ENCODE peak calls at places on chromosomes 5 and 9, in ten cellular contexts. One of them, this sample, is unnamed.

GRCh38 chr9:95515272-95516113 is 1.3 kb downstream of the PTCH1 start:
- DNase-seq in cardiac fibroblast: no peak
- DNase-seq in fibroblast of the aortic adventitia: no peak
- DNase-seq in bronchial epithelial cell: no peak
- DNase-seq in kidney epithelial cell: no peak
- DNase-seq in PC-3: no peak
- DNase-seq in mesendoderm: peak; percentile 55
- DNase-seq in fibroblast of lung: no peak
- DNase-seq in astrocyte of the spinal cord: no peak
- DNase-seq in tibial nerve: no peak
- DNase-seq in this sample: no peak

GRCh38 chr9:135608294-135608998 is 30.9 kb downstream of the GLT6D1 start:
- DNase-seq in mesendoderm: no peak
- DNase-seq in fibroblast of lung: no peak
- DNase-seq in tibial nerve: no peak
- DNase-seq in cardiac fibroblast: no peak
- DNase-seq in kidney epithelial cell: no peak
- DNase-seq in fibroblast of the aortic adventitia: no peak
- DNase-seq in bronchial epithelial cell: no peak
- DNase-seq in PC-3: no peak
- DNase-seq in astrocyte of the spinal cord: no peak
- DNase-seq in this sample: no peak

GRCh38 chr5:177041936-177042335 is 19.4 kb downstream of the ZNF346 start:
- DNase-seq in fibroblast of lung: no peak
- DNase-seq in PC-3: no peak
- DNase-seq in astrocyte of the spinal cord: no peak
- DNase-seq in bronchial epithelial cell: no peak
- DNase-seq in fibroblast of the aortic adventitia: no peak
- DNase-seq in tibial nerve: no peak
- DNase-seq in cardiac fibroblast: no peak
- DNase-seq in kidney epithelial cell: no peak
- DNase-seq in mesendoderm: no peak
- DNase-seq in this sample: no peak

GRCh38 chr9:5440426-5440825 is 2.7 kb upstream of the PLGRKT start:
- DNase-seq in cardiac fibroblast: no peak
- DNase-seq in bronchial epithelial cell: no peak
- DNase-seq in tibial nerve: no peak
- DNase-seq in fibroblast of the aortic adventitia: no peak
- DNase-seq in mesendoderm: peak; percentile 55
- DNase-seq in fibroblast of lung: no peak
- DNase-seq in astrocyte of the spinal cord: no peak
- DNase-seq in kidney epithelial cell: no peak
- DNase-seq in PC-3: no peak
- DNase-seq in this sample: no peak

GRCh38 chr9:28270156-28270555 is 696.9 kb upstream of the C9orf72 start:
- DNase-seq in astrocyte of the spinal cord: no peak
- DNase-seq in tibial nerve: no peak
- DNase-seq in bronchial epithelial cell: peak; percentile 37
- DNase-seq in PC-3: peak; percentile 9
- DNase-seq in fibroblast of lung: no peak
- DNase-seq in cardiac fibroblast: no peak
- DNase-seq in fibroblast of the aortic adventitia: no peak
- DNase-seq in kidney epithelial cell: no peak
- DNase-seq in mesendoderm: peak; percentile 73
- DNase-seq in this sample: no peak

GRCh38 chr5:106454651-106455415 is 1215.9 kb downstream of the EFNA5 start:
- DNase-seq in mesendoderm: peak; percentile 81
- DNase-seq in tibial nerve: no peak
- DNase-seq in fibroblast of lung: peak; percentile 52
- DNase-seq in bronchial epithelial cell: peak; percentile 98
- DNase-seq in PC-3: peak; percentile 89
- DNase-seq in fibroblast of the aortic adventitia: peak; percentile 27
- DNase-seq in astrocyte of the spinal cord: peak; percentile 54
- DNase-seq in kidney epithelial cell: peak; percentile 42
- DNase-seq in cardiac fibroblast: peak; percentile 42
- DNase-seq in this sample: peak; percentile 66

GRCh38 chr5:106843812-106844416 is 826.8 kb downstream of the EFNA5 start:
- DNase-seq in bronchial epithelial cell: peak; percentile 48
- DNase-seq in tibial nerve: no peak
- DNase-seq in mesendoderm: peak; percentile 65
- DNase-seq in fibroblast of the aortic adventitia: no peak
- DNase-seq in astrocyte of the spinal cord: peak; percentile 21
- DNase-seq in kidney epithelial cell: no peak
- DNase-seq in PC-3: peak; percentile 71
- DNase-seq in cardiac fibroblast: peak; percentile 11
- DNase-seq in fibroblast of lung: peak; percentile 30
- DNase-seq in this sample: peak; percentile 33

GRCh38 chr9:121781143-121781542 is 129.7 kb downstream of the DAB2IP start:
- DNase-seq in fibroblast of lung: no peak
- DNase-seq in PC-3: no peak
- DNase-seq in mesendoderm: no peak
- DNase-seq in cardiac fibroblast: no peak
- DNase-seq in astrocyte of the spinal cord: no peak
- DNase-seq in tibial nerve: no peak
- DNase-seq in bronchial epithelial cell: no peak
- DNase-seq in kidney epithelial cell: no peak
- DNase-seq in fibroblast of the aortic adventitia: no peak
- DNase-seq in this sample: no peak

GRCh38 chr9:71001780-71002386 is 119.5 kb downstream of the TRPM3 start:
- DNase-seq in fibroblast of the aortic adventitia: peak; percentile 66
- DNase-seq in bronchial epithelial cell: peak; percentile 56
- DNase-seq in astrocyte of the spinal cord: peak; percentile 25
- DNase-seq in fibroblast of lung: peak; percentile 18
- DNase-seq in tibial nerve: no peak
- DNase-seq in kidney epithelial cell: peak; percentile 9
- DNase-seq in mesendoderm: peak; percentile 69
- DNase-seq in cardiac fibroblast: peak; percentile 60
- DNase-seq in PC-3: peak; percentile 41
- DNase-seq in this sample: peak; percentile 58

GRCh38 chr9:107175039-107175438 is 108.0 kb upstream of the RAD23B start:
- DNase-seq in mesendoderm: no peak
- DNase-seq in bronchial epithelial cell: peak; percentile 38
- DNase-seq in PC-3: no peak
- DNase-seq in kidney epithelial cell: no peak
- DNase-seq in cardiac fibroblast: peak; percentile 67
- DNase-seq in astrocyte of the spinal cord: no peak
- DNase-seq in fibroblast of lung: no peak
- DNase-seq in tibial nerve: no peak
- DNase-seq in fibroblast of the aortic adventitia: peak; percentile 41
- DNase-seq in this sample: peak; percentile 50

GRCh38 chr9:1083325-1083913 is 33.3 kb downstream of the DMRT2 start:
- DNase-seq in tibial nerve: peak; percentile 23
- DNase-seq in fibroblast of lung: no peak
- DNase-seq in PC-3: peak; percentile 26
- DNase-seq in mesendoderm: peak; percentile 23
- DNase-seq in fibroblast of the aortic adventitia: no peak
- DNase-seq in cardiac fibroblast: no peak
- DNase-seq in astrocyte of the spinal cord: no peak
- DNase-seq in bronchial epithelial cell: peak; percentile 54
- DNase-seq in kidney epithelial cell: no peak
- DNase-seq in this sample: no peak

GRCh38 chr5:6496207-6496584 is 47.5 kb downstream of the UBE2QL1 start:
- DNase-seq in bronchial epithelial cell: no peak
- DNase-seq in cardiac fibroblast: no peak
- DNase-seq in PC-3: no peak
- DNase-seq in astrocyte of the spinal cord: no peak
- DNase-seq in fibroblast of lung: no peak
- DNase-seq in kidney epithelial cell: no peak
- DNase-seq in tibial nerve: no peak
- DNase-seq in mesendoderm: no peak
- DNase-seq in fibroblast of the aortic adventitia: no peak
- DNase-seq in this sample: no peak

GRCh38 chr9:136287960-136288753 is 15.7 kb downstream of the CCDC187 start:
- DNase-seq in cardiac fibroblast: no peak
- DNase-seq in PC-3: no peak
- DNase-seq in astrocyte of the spinal cord: no peak
- DNase-seq in mesendoderm: no peak
- DNase-seq in bronchial epithelial cell: no peak
- DNase-seq in kidney epithelial cell: no peak
- DNase-seq in fibroblast of the aortic adventitia: no peak
- DNase-seq in tibial nerve: no peak
- DNase-seq in fibroblast of lung: no peak
- DNase-seq in this sample: no peak

GRCh38 chr5:68074048-68074632 is 141.4 kb upstream of the PIK3R1 start:
- DNase-seq in fibroblast of lung: peak; percentile 38
- DNase-seq in cardiac fibroblast: peak; percentile 43
- DNase-seq in bronchial epithelial cell: peak; percentile 26
- DNase-seq in PC-3: no peak
- DNase-seq in kidney epithelial cell: no peak
- DNase-seq in astrocyte of the spinal cord: no peak
- DNase-seq in fibroblast of the aortic adventitia: peak; percentile 12
- DNase-seq in mesendoderm: no peak
- DNase-seq in tibial nerve: peak; percentile 29
- DNase-seq in this sample: peak; percentile 30

GRCh38 chr9:123119566-123119965 is 86.1 kb downstream of the GPR21 start:
- DNase-seq in bronchial epithelial cell: no peak
- DNase-seq in mesendoderm: no peak
- DNase-seq in fibroblast of lung: no peak
- DNase-seq in tibial nerve: no peak
- DNase-seq in PC-3: no peak
- DNase-seq in cardiac fibroblast: peak; percentile 14
- DNase-seq in fibroblast of the aortic adventitia: peak; percentile 56
- DNase-seq in astrocyte of the spinal cord: peak; percentile 27
- DNase-seq in kidney epithelial cell: no peak
- DNase-seq in this sample: no peak

GRCh38 chr5:55600086-55600485 is 65.3 kb upstream of the PLPP1 start:
- DNase-seq in fibroblast of lung: no peak
- DNase-seq in PC-3: no peak
- DNase-seq in fibroblast of the aortic adventitia: no peak
- DNase-seq in cardiac fibroblast: peak; percentile 36
- DNase-seq in tibial nerve: no peak
- DNase-seq in mesendoderm: no peak
- DNase-seq in astrocyte of the spinal cord: no peak
- DNase-seq in kidney epithelial cell: no peak
- DNase-seq in bronchial epithelial cell: no peak
- DNase-seq in this sample: no peak

GRCh38 chr5:55599148-55600050 is 64.6 kb upstream of the PLPP1 start:
- DNase-seq in tibial nerve: no peak
- DNase-seq in kidney epithelial cell: no peak
- DNase-seq in PC-3: no peak
- DNase-seq in bronchial epithelial cell: no peak
- DNase-seq in fibroblast of lung: no peak
- DNase-seq in mesendoderm: no peak
- DNase-seq in astrocyte of the spinal cord: no peak
- DNase-seq in cardiac fibroblast: no peak
- DNase-seq in fibroblast of the aortic adventitia: no peak
- DNase-seq in this sample: peak; percentile 21

GRCh38 chr5:55603947-55604346 is 69.2 kb upstream of the PLPP1 start:
- DNase-seq in PC-3: no peak
- DNase-seq in fibroblast of the aortic adventitia: peak; percentile 82
- DNase-seq in fibroblast of lung: peak; percentile 78
- DNase-seq in cardiac fibroblast: peak; percentile 75
- DNase-seq in astrocyte of the spinal cord: peak; percentile 43
- DNase-seq in bronchial epithelial cell: no peak
- DNase-seq in mesendoderm: no peak
- DNase-seq in tibial nerve: no peak
- DNase-seq in kidney epithelial cell: no peak
- DNase-seq in this sample: peak; percentile 74

GRCh38 chr5:55600536-55601208 is 65.9 kb upstream of the PLPP1 start:
- DNase-seq in fibroblast of lung: peak; percentile 61
- DNase-seq in tibial nerve: no peak
- DNase-seq in cardiac fibroblast: peak; percentile 79
- DNase-seq in PC-3: peak; percentile 10
- DNase-seq in mesendoderm: peak; percentile 53
- DNase-seq in fibroblast of the aortic adventitia: peak; percentile 90
- DNase-seq in bronchial epithelial cell: no peak
- DNase-seq in astrocyte of the spinal cord: peak; percentile 69
- DNase-seq in kidney epithelial cell: no peak
- DNase-seq in this sample: peak; percentile 85

GRCh38 chr5:55601209-55601618 is 66.5 kb upstream of the PLPP1 start:
- DNase-seq in fibroblast of lung: peak; percentile 97
- DNase-seq in astrocyte of the spinal cord: peak; percentile 90
- DNase-seq in tibial nerve: peak; percentile 63
- DNase-seq in fibroblast of the aortic adventitia: peak; percentile 96
- DNase-seq in cardiac fibroblast: peak; percentile 95
- DNase-seq in bronchial epithelial cell: peak; percentile 58
- DNase-seq in kidney epithelial cell: peak; percentile 56
- DNase-seq in PC-3: peak; percentile 85
- DNase-seq in mesendoderm: peak; percentile 12
- DNase-seq in this sample: peak; percentile 96
- H3K4me3 ChIP-seq in fibroblast of lung: no peak overlapping the region
- H3K4me3 ChIP-seq in astrocyte of the spinal cord: no peak overlapping the region
- H3K4me3 ChIP-seq in tibial nerve: no peak overlapping the region
- H3K4me3 ChIP-seq in fibroblast of the aortic adventitia: peak overlapping the region; percentile 2
- H3K4me3 ChIP-seq in cardiac fibroblast: no peak overlapping the region
- H3K4me3 ChIP-seq in bronchial epithelial cell: no peak overlapping the region
- H3K4me3 ChIP-seq in kidney epithelial cell: no peak overlapping the region
- H3K4me3 ChIP-seq in PC-3: peak overlapping the region; percentile 51
- H3K4me3 ChIP-seq in mesendoderm: no peak overlapping the region
- H3K4me3 ChIP-seq in this sample: peak overlapping the region; percentile 19

GRCh38 chr5:144198386-144198785 is 27.7 kb downstream of the KCTD16 start:
- DNase-seq in fibroblast of the aortic adventitia: peak; percentile 28
- DNase-seq in kidney epithelial cell: no peak
- DNase-seq in mesendoderm: no peak
- DNase-seq in astrocyte of the spinal cord: peak; percentile 48
- DNase-seq in tibial nerve: no peak
- DNase-seq in bronchial epithelial cell: peak; percentile 85
- DNase-seq in cardiac fibroblast: no peak
- DNase-seq in fibroblast of lung: peak; percentile 40
- DNase-seq in PC-3: peak; percentile 71
- DNase-seq in this sample: no peak
- H3K4me3 ChIP-seq in fibroblast of the aortic adventitia: no peak overlapping the region
- H3K4me3 ChIP-seq in kidney epithelial cell: no peak overlapping the region
- H3K4me3 ChIP-seq in mesendoderm: no peak overlapping the region
- H3K4me3 ChIP-seq in astrocyte of the spinal cord: no peak overlapping the region
- H3K4me3 ChIP-seq in tibial nerve: no peak overlapping the region
- H3K4me3 ChIP-seq in bronchial epithelial cell: no peak overlapping the region
- H3K4me3 ChIP-seq in cardiac fibroblast: no peak overlapping the region
- H3K4me3 ChIP-seq in fibroblast of lung: no peak overlapping the region
- H3K4me3 ChIP-seq in PC-3: peak overlapping the region; percentile 29
- H3K4me3 ChIP-seq in this sample: no peak overlapping the region

DNA sequence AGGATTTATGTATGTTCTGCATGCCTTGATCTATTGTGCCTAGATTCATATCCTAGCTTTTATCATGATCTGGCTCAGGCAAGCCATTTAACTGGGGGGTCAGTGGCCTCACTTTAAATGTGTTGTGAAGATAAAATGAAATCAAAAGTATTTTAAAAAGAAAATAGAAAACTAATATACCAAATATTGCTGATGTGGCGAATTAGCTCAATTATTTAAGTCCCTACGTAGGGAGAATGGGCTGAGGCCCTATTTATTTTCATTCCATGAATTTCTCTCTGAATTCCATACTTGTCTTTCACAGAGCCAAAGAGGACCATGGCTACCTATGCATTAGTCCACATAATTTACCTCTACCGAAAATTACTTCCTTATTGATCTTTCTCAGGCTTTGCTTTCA is 1.8 kb downstream of the MBLAC2 start:
- DNase-seq in fibroblast of the aortic adventitia: no peak
- DNase-seq in tibial nerve: no peak
- DNase-seq in fibroblast of lung: no peak
- DNase-seq in astrocyte of the spinal cord: no peak
- DNase-seq in mesendoderm: no peak
- DNase-seq in kidney epithelial cell: no peak
- DNase-seq in bronchial epithelial cell: no peak
- DNase-seq in cardiac fibroblast: no peak
- DNase-seq in PC-3: no peak
- DNase-seq in this sample: no peak
- H3K4me3 ChIP-seq in fibroblast of the aortic adventitia: peak overlapping the region; percentile 92
- H3K4me3 ChIP-seq in tibial nerve: peak overlapping the region; percentile 76
- H3K4me3 ChIP-seq in fibroblast of lung: no peak overlapping the region
- H3K4me3 ChIP-seq in astrocyte of the spinal cord: peak overlapping the region; percentile 54
- H3K4me3 ChIP-seq in mesendoderm: no peak overlapping the region
- H3K4me3 ChIP-seq in kidney epithelial cell: peak overlapping the region; percentile 70
- H3K4me3 ChIP-seq in bronchial epithelial cell: peak overlapping the region; percentile 94
- H3K4me3 ChIP-seq in cardiac fibroblast: no peak overlapping the region
- H3K4me3 ChIP-seq in PC-3: peak overlapping the region; percentile 94
- H3K4me3 ChIP-seq in this sample: peak overlapping the region; percentile 87

GRCh38 chr9:100394819-100395218 is 32.1 kb upstream of the MSANTD3 start:
- DNase-seq in astrocyte of the spinal cord: peak; percentile 17
- DNase-seq in mesendoderm: no peak
- DNase-seq in tibial nerve: no peak
- DNase-seq in bronchial epithelial cell: peak; percentile 23
- DNase-seq in PC-3: no peak
- DNase-seq in cardiac fibroblast: peak; percentile 36
- DNase-seq in fibroblast of the aortic adventitia: no peak
- DNase-seq in fibroblast of lung: no peak
- DNase-seq in kidney epithelial cell: no peak
- DNase-seq in this sample: peak; percentile 60
- H3K4me3 ChIP-seq in astrocyte of the spinal cord: no peak overlapping the region
- H3K4me3 ChIP-seq in mesendoderm: no peak overlapping the region
- H3K4me3 ChIP-seq in tibial nerve: no peak overlapping the region
- H3K4me3 ChIP-seq in bronchial epithelial cell: no peak overlapping the region
- H3K4me3 ChIP-seq in PC-3: no peak overlapping the region
- H3K4me3 ChIP-seq in cardiac fibroblast: no peak overlapping the region
- H3K4me3 ChIP-seq in fibroblast of the aortic adventitia: no peak overlapping the region
- H3K4me3 ChIP-seq in fibroblast of lung: no peak overlapping the region
- H3K4me3 ChIP-seq in kidney epithelial cell: no peak overlapping the region
- H3K4me3 ChIP-seq in this sample: no peak overlapping the region